ENCODE peak calls at places on chromosomes 1 and 21, in five cellular contexts. One of them, this sample, is unnamed.

GRCh38 chr1:54653036-54653435 is 11.4 kb downstream of the MROH7 start:
- DNase-seq in AG04450: no peak
- DNase-seq in HepG2: no peak
- DNase-seq in OCI-LY7: no peak
- DNase-seq in RWPE1: no peak
- DNase-seq in this sample: no peak

GRCh38 chr1:2046225-2046917 is 3.8 kb upstream of the PRKCZ start:
- DNase-seq in AG04450: no peak
- DNase-seq in HepG2: peak
- DNase-seq in OCI-LY7: peak
- DNase-seq in RWPE1: peak
- DNase-seq in this sample: peak

GRCh38 chr1:108117908-108118902 is 81.9 kb downstream of the SLC25A24 start:
- DNase-seq in AG04450: no peak
- DNase-seq in HepG2: no peak
- DNase-seq in OCI-LY7: no peak
- DNase-seq in RWPE1: peak
- DNase-seq in this sample: no peak

GRCh38 chr1:228471762-228472398 is 15.3 kb upstream of the RNF187 start:
- DNase-seq in AG04450: no peak
- DNase-seq in HepG2: peak
- DNase-seq in OCI-LY7: peak
- DNase-seq in RWPE1: peak
- DNase-seq in this sample: no peak

GRCh38 chr1:244768186-244768585 is 67.3 kb upstream of the COX20 start:
- DNase-seq in AG04450: no peak
- DNase-seq in HepG2: no peak
- DNase-seq in OCI-LY7: no peak
- DNase-seq in RWPE1: no peak
- DNase-seq in this sample: no peak

GRCh38 chr1:155304558-155305063 is 3.4 kb upstream of the PKLR start:
- DNase-seq in AG04450: no peak
- DNase-seq in HepG2: peak
- DNase-seq in OCI-LY7: no peak
- DNase-seq in RWPE1: no peak
- DNase-seq in this sample: no peak

GRCh38 chr1:30511106-30511505 is 212.3 kb downstream of the MATN1 start:
- DNase-seq in AG04450: no peak
- DNase-seq in HepG2: no peak
- DNase-seq in OCI-LY7: no peak
- DNase-seq in RWPE1: no peak
- DNase-seq in this sample: no peak

GRCh38 chr1:65724151-65724550 is 68.5 kb upstream of the PDE4B start:
- DNase-seq in AG04450: no peak
- DNase-seq in HepG2: no peak
- DNase-seq in OCI-LY7: no peak
- DNase-seq in RWPE1: no peak
- DNase-seq in this sample: no peak

GRCh38 chr1:189775343-189775742 is 702.3 kb downstream of the BRINP3 start:
- DNase-seq in AG04450: peak
- DNase-seq in HepG2: peak
- DNase-seq in OCI-LY7: no peak
- DNase-seq in RWPE1: peak
- DNase-seq in this sample: no peak

GRCh38 chr1:3783651-3784474 is 11.3 kb downstream of the SMIM1 start:
- DNase-seq in AG04450: no peak
- DNase-seq in HepG2: no peak
- DNase-seq in OCI-LY7: no peak
- DNase-seq in RWPE1: no peak
- DNase-seq in this sample: no peak
- H3K27ac ChIP-seq in AG04450: no peak
- H3K27ac ChIP-seq in HepG2: no peak
- H3K27ac ChIP-seq in OCI-LY7: no peak
- H3K27ac ChIP-seq in RWPE1: no peak
- H3K27ac ChIP-seq in this sample: no peak

GRCh38 chr1:113809651-113810602 is 2.3 kb downstream of the RSBN1 start:
- DNase-seq in AG04450: no peak
- DNase-seq in HepG2: peak
- DNase-seq in OCI-LY7: no peak
- DNase-seq in RWPE1: no peak
- DNase-seq in this sample: no peak

GRCh38 chr1:113813218-113813617 is 942 bp upstream of the RSBN1 start:
- DNase-seq in AG04450: no peak
- DNase-seq in HepG2: no peak
- DNase-seq in OCI-LY7: no peak
- DNase-seq in RWPE1: no peak
- DNase-seq in this sample: no peak

GRCh38 chr1:113812661-113813135 is 422 bp upstream of the RSBN1 start:
- DNase-seq in AG04450: no peak
- DNase-seq in HepG2: no peak
- DNase-seq in OCI-LY7: peak
- DNase-seq in RWPE1: no peak
- DNase-seq in this sample: no peak

GRCh38 chr1:113811888-113812660 is at the start of gene RSBN1:
- DNase-seq in AG04450: peak
- DNase-seq in HepG2: peak
- DNase-seq in OCI-LY7: peak
- DNase-seq in RWPE1: peak
- DNase-seq in this sample: peak

DNA sequence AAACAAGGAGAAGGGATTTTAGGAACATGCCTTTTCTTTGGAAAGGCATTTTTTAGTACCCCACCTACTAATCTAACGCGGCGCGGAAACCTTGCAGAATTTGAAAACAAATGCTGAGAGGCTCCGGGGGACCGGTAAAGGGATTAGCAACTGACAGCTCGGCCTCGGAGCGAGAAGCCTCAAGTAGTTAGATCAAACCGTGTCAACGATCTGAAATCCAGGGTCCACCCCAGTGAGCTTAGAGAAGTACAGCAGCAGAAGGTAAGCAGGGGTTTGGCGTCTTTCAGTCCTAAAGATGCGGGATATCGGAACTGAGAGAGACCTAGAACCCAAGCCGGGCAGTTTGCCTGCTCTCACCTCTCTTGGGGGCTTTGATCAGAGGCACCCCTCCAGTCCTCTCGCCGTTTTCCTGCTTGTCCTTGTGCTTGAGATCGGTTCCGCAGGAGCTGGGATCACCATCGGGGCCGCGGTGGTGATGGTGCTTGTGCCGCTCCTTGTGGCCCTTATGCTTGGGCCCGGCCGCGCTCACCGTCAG is 856 bp downstream of the RSBN1 start:
- DNase-seq in AG04450: no peak
- DNase-seq in HepG2: peak
- DNase-seq in OCI-LY7: peak
- DNase-seq in RWPE1: peak
- DNase-seq in this sample: peak
- H3K27ac ChIP-seq in AG04450: peak
- H3K27ac ChIP-seq in HepG2: peak
- H3K27ac ChIP-seq in OCI-LY7: peak
- H3K27ac ChIP-seq in RWPE1: peak
- H3K27ac ChIP-seq in this sample: peak

DNA sequence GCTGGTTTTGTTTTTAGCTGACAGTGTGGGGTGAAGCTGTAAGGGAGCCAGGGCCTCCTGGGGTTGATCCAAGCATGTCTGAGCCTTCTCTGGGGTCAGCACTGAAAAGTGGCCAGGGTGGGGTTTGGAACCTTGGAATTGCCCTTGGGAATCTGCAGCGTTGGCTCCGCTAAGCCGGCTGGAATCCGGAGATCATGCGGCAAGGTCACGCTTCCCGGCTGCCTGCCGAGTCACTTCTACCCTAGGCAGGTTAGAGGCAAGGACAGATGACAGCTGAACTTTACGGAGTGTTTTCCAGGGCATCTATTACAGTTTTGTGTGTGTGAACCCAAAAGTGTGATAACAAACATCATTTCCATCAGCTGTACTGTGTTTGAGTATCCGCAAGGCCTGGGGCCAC is 17.1 kb downstream of the ABCG1 start:
- DNase-seq in AG04450: no peak
- DNase-seq in HepG2: no peak
- DNase-seq in OCI-LY7: no peak
- DNase-seq in RWPE1: no peak
- DNase-seq in this sample: no peak
- H3K27ac ChIP-seq in AG04450: no peak
- H3K27ac ChIP-seq in HepG2: no peak
- H3K27ac ChIP-seq in OCI-LY7: peak
- H3K27ac ChIP-seq in RWPE1: peak
- H3K27ac ChIP-seq in this sample: no peak

DNA sequence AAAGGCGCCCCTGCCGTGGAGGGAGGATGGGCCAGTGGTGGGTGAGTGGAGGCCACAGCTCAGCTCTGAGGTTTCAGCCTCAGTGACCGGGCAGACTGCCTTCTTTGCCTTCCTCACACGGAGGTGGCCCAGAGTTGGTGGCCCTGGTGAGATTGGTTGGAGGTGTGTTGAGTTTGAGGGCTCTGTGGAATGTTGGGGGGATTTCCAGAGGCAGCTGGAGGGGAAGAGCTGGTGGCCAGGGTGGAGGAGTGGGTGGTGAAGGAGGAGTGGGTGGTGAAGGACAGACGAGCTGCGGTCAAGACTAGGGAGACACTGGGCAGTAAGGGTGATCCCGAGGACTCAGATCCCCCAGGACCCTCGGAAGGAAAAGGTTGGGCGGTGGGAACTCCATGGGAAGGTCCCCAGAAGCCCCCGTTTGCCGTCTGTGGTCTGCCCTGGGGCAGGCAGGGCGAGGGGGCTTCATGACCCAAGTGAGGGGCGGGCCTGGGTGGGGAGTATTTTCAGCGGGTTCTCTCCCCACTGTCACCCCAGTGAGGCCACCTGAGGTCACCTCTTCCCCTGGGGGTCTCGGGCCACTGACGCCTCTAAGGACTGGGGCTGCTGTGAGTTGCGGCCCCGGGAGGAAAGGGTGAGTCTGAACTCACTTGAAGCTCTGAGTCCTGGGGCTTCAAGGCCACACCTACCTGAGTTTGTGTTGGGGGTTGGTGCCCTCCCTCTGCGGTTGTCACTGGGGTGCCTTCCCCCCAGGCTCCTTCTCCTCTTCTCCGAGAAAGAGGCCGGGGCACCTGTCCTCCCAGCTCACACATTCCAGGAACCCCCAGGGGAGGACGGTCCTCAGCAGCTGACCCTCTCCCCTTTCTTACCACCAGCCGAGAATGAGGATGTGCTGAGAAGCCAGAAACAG is 22.7 kb upstream of the PIK3CD start:
- DNase-seq in AG04450: no peak
- DNase-seq in HepG2: no peak
- DNase-seq in OCI-LY7: peak
- DNase-seq in RWPE1: no peak
- DNase-seq in this sample: peak
- H3K27ac ChIP-seq in AG04450: no peak
- H3K27ac ChIP-seq in HepG2: no peak
- H3K27ac ChIP-seq in OCI-LY7: no peak
- H3K27ac ChIP-seq in RWPE1: no peak
- H3K27ac ChIP-seq in this sample: peak

GRCh38 chr1:172449585-172450523 is 6.0 kb upstream of the PIGC start:
- DNase-seq in AG04450: peak
- DNase-seq in HepG2: peak
- DNase-seq in OCI-LY7: peak
- DNase-seq in RWPE1: no peak
- DNase-seq in this sample: peak

GRCh38 chr1:172452536-172453159 is 8.8 kb upstream of the PIGC start:
- DNase-seq in AG04450: no peak
- DNase-seq in HepG2: peak
- DNase-seq in OCI-LY7: no peak
- DNase-seq in RWPE1: no peak
- DNase-seq in this sample: no peak

GRCh38 chr1:172449012-172449584 is 5.2 kb upstream of the PIGC start:
- DNase-seq in AG04450: no peak
- DNase-seq in HepG2: peak
- DNase-seq in OCI-LY7: no peak
- DNase-seq in RWPE1: no peak
- DNase-seq in this sample: peak

GRCh38 chr1:172450524-172450885 is 6.6 kb upstream of the PIGC start:
- DNase-seq in AG04450: no peak
- DNase-seq in HepG2: peak
- DNase-seq in OCI-LY7: no peak
- DNase-seq in RWPE1: no peak
- DNase-seq in this sample: peak

GRCh38 chr1:172451002-172451443 is 7.2 kb upstream of the PIGC start:
- DNase-seq in AG04450: peak
- DNase-seq in HepG2: peak
- DNase-seq in OCI-LY7: no peak
- DNase-seq in RWPE1: no peak
- DNase-seq in this sample: peak
- H3K27ac ChIP-seq in AG04450: no peak
- H3K27ac ChIP-seq in HepG2: peak
- H3K27ac ChIP-seq in OCI-LY7: no peak
- H3K27ac ChIP-seq in RWPE1: no peak
- H3K27ac ChIP-seq in this sample: peak

GRCh38 chr1:160087118-160087662 is 5.9 kb downstream of the KCNJ9 start:
- DNase-seq in AG04450: no peak
- DNase-seq in HepG2: no peak
- DNase-seq in OCI-LY7: no peak
- DNase-seq in RWPE1: no peak
- DNase-seq in this sample: no peak

GRCh38 chr1:160085686-160086089 is 4.3 kb downstream of the KCNJ9 start:
- DNase-seq in AG04450: peak
- DNase-seq in HepG2: peak
- DNase-seq in OCI-LY7: peak
- DNase-seq in RWPE1: peak
- DNase-seq in this sample: peak

GRCh38 chr1:160084771-160085321 is 3.5 kb downstream of the KCNJ9 start:
- DNase-seq in AG04450: no peak
- DNase-seq in HepG2: no peak
- DNase-seq in OCI-LY7: no peak
- DNase-seq in RWPE1: no peak
- DNase-seq in this sample: no peak

GRCh38 chr1:160083968-160084770 is 2.8 kb downstream of the KCNJ9 start:
- DNase-seq in AG04450: no peak
- DNase-seq in HepG2: no peak
- DNase-seq in OCI-LY7: no peak
- DNase-seq in RWPE1: peak
- DNase-seq in this sample: peak

GRCh38 chr1:160086162-160086892 is 5.0 kb downstream of the KCNJ9 start:
- DNase-seq in AG04450: no peak
- DNase-seq in HepG2: no peak
- DNase-seq in OCI-LY7: no peak
- DNase-seq in RWPE1: no peak
- DNase-seq in this sample: no peak
- H3K27ac ChIP-seq in AG04450: no peak
- H3K27ac ChIP-seq in HepG2: no peak
- H3K27ac ChIP-seq in OCI-LY7: no peak
- H3K27ac ChIP-seq in RWPE1: no peak
- H3K27ac ChIP-seq in this sample: no peak